ENCODE peak calls at places on chromosomes 6 and 20, in four cellular contexts. A, V, U and L are unnamed samples.

GRCh38 chr6:135922170-135922569 is 70.7 kb downstream of the PDE7B start:
- DNase-seq in A (peak; percentile 86), V (no peak), U (no peak), L (no peak)

GRCh38 chr20:61346996-61347906 is 95.2 kb downstream of the CDH4 start:
- DNase-seq in V (no peak), A (no peak), U (no peak), L (no peak)

GRCh38 chr6:21740719-21741118 is 147.2 kb downstream of the SOX4 start:
- DNase-seq in V (no peak), U (no peak), A (no peak), L (no peak)

GRCh38 chr6:43847741-43848630 is 78.0 kb downstream of the VEGFA start:
- DNase-seq in A (no peak), U (no peak), V (no peak), L (no peak)

GRCh38 chr6:10552237-10552810 is 31.2 kb downstream of the GCNT2 start:
- DNase-seq in U (no peak), V (no peak), A (no peak), L (no peak)

GRCh38 chr6:112348334-112348874 is 1.3 kb downstream of the RFPL4B start:
- DNase-seq in V (no peak), U (no peak), A (no peak), L (no peak)

GRCh38 chr6:43719511-43719910 is 31.9 kb upstream of the MRPS18A start:
- DNase-seq in U (no peak), A (no peak), V (no peak), L (no peak)

GRCh38 chr6:35363293-35363750 is 21.0 kb downstream of the PPARD start:
- DNase-seq in V (peak; percentile 39), A (no peak), U (peak; percentile 39), L (no peak)

GRCh38 chr20:59004763-59005522 is 2.1 kb downstream of the CTSZ start:
- DNase-seq in V (peak; percentile 69), A (no peak), U (peak; percentile 61), L (peak; percentile 43)

GRCh38 chr6:71387179-71387578 is 98.6 kb downstream of the OGFRL1 start:
- DNase-seq in A (no peak), V (no peak), U (no peak), L (no peak)

GRCh38 chr6:32818867-32819266 is 2.1 kb upstream of the HLA-DOB start:
- DNase-seq in V (no peak), U (no peak), A (no peak), L (no peak)

GRCh38 chr6:79797105-79797504 is 150.2 kb downstream of the ELOVL4 start:
- DNase-seq in A (no peak), U (no peak), V (no peak), L (no peak)

GRCh38 chr6:168377856-168378832 is 58.6 kb upstream of the DACT2 start:
- DNase-seq in V (peak; percentile 14), U (no peak), A (no peak), L (no peak)

GRCh38 chr6:12339022-12339421 is 48.9 kb downstream of the EDN1 start:
- DNase-seq in U (no peak), A (no peak), V (no peak), L (no peak)

GRCh38 chr6:170480045-170480714 is 72.9 kb downstream of the PSMB1 start:
- DNase-seq in V (peak; percentile 50), A (no peak), U (no peak), L (peak; percentile 29)

GRCh38 chr6:122184260-122184934 is 215.1 kb upstream of the HSF2 start:
- DNase-seq in U (no peak), A (peak; percentile 48), V (no peak), L (no peak)

GRCh38 chr6:144566868-144567615 is 281.9 kb downstream of the UTRN start:
- DNase-seq in A (no peak), U (no peak), V (no peak), L (no peak)

GRCh38 chr6:113104546-113105325 is 752.4 kb upstream of the MARCKS start:
- DNase-seq in V (no peak), A (no peak), U (no peak), L (no peak)

GRCh38 chr6:32885698-32886286 is 31.8 kb downstream of the PSMB9 start:
- DNase-seq in V (no peak), U (no peak), A (peak; percentile 53), L (no peak)

GRCh38 chr6:168169624-168170023 is 90.6 kb upstream of the FRMD1 start:
- DNase-seq in V (no peak), U (no peak), A (no peak), L (no peak)

GRCh38 chr6:120951258-120951657 is 383.0 kb downstream of the TBC1D32 start:
- DNase-seq in V (no peak), U (no peak), A (no peak), L (no peak)

GRCh38 chr6:100347901-100348550 is 116.7 kb downstream of the SIM1 start:
- DNase-seq in U (no peak), A (no peak), V (no peak), L (no peak)

GRCh38 chr6:159801935-159802334 is 1.9 kb downstream of the PNLDC1 start:
- DNase-seq in U (no peak), V (no peak), A (no peak), L (no peak)

GRCh38 chr6:7924867-7925266 is 14.3 kb upstream of the TXNDC5 start:
- DNase-seq in A (no peak), U (no peak), V (no peak), L (no peak)

GRCh38 chr6:71349395-71349794 is 60.8 kb downstream of the OGFRL1 start:
- DNase-seq in A (peak; percentile 9), V (no peak), U (no peak), L (no peak)

GRCh38 chr6:90217621-90218496 is 78.8 kb downstream of the BACH2 start:
- DNase-seq in U (peak; percentile 80), V (no peak), A (no peak), L (no peak)

GRCh38 chr6:116326392-116326717 is 44.4 kb upstream of the DSE start:
- DNase-seq in U (peak; percentile 42), A (no peak), V (peak; percentile 33), L (no peak)

GRCh38 chr6:16523550-16524379 is 237.5 kb downstream of the ATXN1 start:
- DNase-seq in A (peak; percentile 45), U (peak; percentile 40), V (peak; percentile 48), L (no peak)

GRCh38 chr6:85390105-85390728 is 59.7 kb upstream of the NT5E start:
- DNase-seq in V (no peak), U (no peak), A (no peak), L (no peak)

GRCh38 chr6:31477521-31477920 is 20.4 kb upstream of the MICB start:
- DNase-seq in V (no peak), A (no peak), U (no peak), L (no peak)